ENCODE peak calls at places on chromosome 5, in ten cellular contexts. Q is NCI-H1417; K is stimulated activated naive CD8-positive, alpha-beta T cell treated with anti-CD3 and anti-CD28 coated beads, Interleukin-15, Interleukin-2, amounts not matched to agents 100 U/mL and 50 U/mL, for 24 hours; I is SW480; P is central memory CD8-positive, alpha-beta T cell; H is small intestine; J is H7; G is omental fat pad; L is fibroblast of lung; T is erythroblast. M is an unnamed sample.

GRCh38 chr5:95727764-95728191 is 3.4 kb upstream of the RHOBTB3 start:
- DNase-seq in Q (peak; percentile 82), K (no peak), I (peak; percentile 56), P (no peak), H (peak; percentile 58), J (no peak), G (no peak), L (peak; percentile 42), T (peak; percentile 13), M (no peak)

GRCh38 chr5:32505718-32506117 is 61.2 kb upstream of the ZFR start:
- DNase-seq in Q (no peak), K (no peak), I (no peak), P (no peak), H (no peak), J (no peak), G (no peak), L (peak; percentile 88), T (no peak), M (peak; percentile 14)

GRCh38 chr5:175444060-175444904 is at the start of gene DRD1:
- DNase-seq in Q (peak; percentile 31), K (peak; percentile 76), I (peak; percentile 13), P (peak; percentile 27), H (peak; percentile 21), J (peak; percentile 93), G (no peak), L (peak; percentile 46), T (peak; percentile 40), M (peak; percentile 25)

GRCh38 chr5:139822553-139823425 is 27.2 kb downstream of the PSD2 start:
- DNase-seq in Q (no peak), K (no peak), I (no peak), P (no peak), H (no peak), J (peak; percentile 66), G (no peak), L (no peak), T (no peak), M (no peak)

GRCh38 chr5:88551724-88552345 is 283.2 kb upstream of the TMEM161B start:
- DNase-seq in Q (no peak), K (no peak), I (no peak), P (no peak), H (no peak), J (no peak), G (no peak), L (no peak), T (no peak), M (no peak)

GRCh38 chr5:131163315-131164119 is 1.5 kb downstream of the HINT1 start:
- DNase-seq in Q (no peak), K (no peak), I (peak; percentile 36), P (no peak), H (peak; percentile 51), J (no peak), G (no peak), L (peak; percentile 48), T (peak; percentile 71), M (peak; percentile 63)

GRCh38 chr5:178590141-178590923 is at the start of gene COL23A1:
- DNase-seq in Q (no peak), K (peak; percentile 44), I (no peak), P (no peak), H (no peak), J (peak; percentile 92), G (no peak), L (peak; percentile 58), T (peak; percentile 44), M (peak; percentile 10)

GRCh38 chr5:9544502-9545300 is 1.2 kb downstream of the SEMA5A start:
- DNase-seq in Q (peak; percentile 89), K (peak; percentile 61), I (peak; percentile 63), P (no peak), H (peak; percentile 86), J (peak; percentile 86), G (peak; percentile 68), L (peak; percentile 85), T (peak; percentile 27), M (peak; percentile 89)

GRCh38 chr5:95113489-95113888 is 171.4 kb downstream of the MCTP1 start:
- DNase-seq in Q (no peak), K (no peak), I (peak; percentile 60), P (no peak), H (no peak), J (no peak), G (no peak), L (peak; percentile 12), T (no peak), M (peak; percentile 43)

GRCh38 chr5:73154607-73155006 is 18.4 kb upstream of the TMEM174 start:
- DNase-seq in Q (no peak), K (no peak), I (no peak), P (no peak), H (no peak), J (no peak), G (no peak), L (no peak), T (no peak), M (no peak)

GRCh38 chr5:77867914-77868313 is 91.8 kb upstream of the TBCA start:
- DNase-seq in Q (peak; percentile 34), K (no peak), I (no peak), P (no peak), H (no peak), J (no peak), G (no peak), L (no peak), T (no peak), M (peak; percentile 34)

GRCh38 chr5:59893061-59893435 is 478 bp downstream of the PDE4D start:
- DNase-seq in Q (no peak), K (no peak), I (no peak), P (no peak), H (no peak), J (peak; percentile 63), G (no peak), L (no peak), T (no peak), M (no peak)

GRCh38 chr5:178338126-178338749 is 105.6 kb upstream of the PHYKPL start:
- DNase-seq in Q (no peak), K (no peak), I (no peak), P (no peak), H (peak; percentile 21), J (no peak), G (no peak), L (no peak), T (no peak), M (no peak)

GRCh38 chr5:143488372-143488771 is 84.9 kb upstream of the NR3C1 start:
- DNase-seq in Q (no peak), K (no peak), I (no peak), P (no peak), H (no peak), J (no peak), G (no peak), L (no peak), T (no peak), M (no peak)

GRCh38 chr5:33212900-33213299 is 227.9 kb upstream of the TARS1 start:
- DNase-seq in Q (no peak), K (no peak), I (no peak), P (no peak), H (no peak), J (no peak), G (no peak), L (no peak), T (peak; percentile 50), M (no peak)

GRCh38 chr5:134103397-134103796 is 11.1 kb upstream of the TCF7 start:
- DNase-seq in Q (no peak), K (peak; percentile 45), I (no peak), P (no peak), H (no peak), J (no peak), G (no peak), L (no peak), T (no peak), M (no peak)

GRCh38 chr5:72290356-72291133 is 29.5 kb downstream of the MRPS27 start:
- DNase-seq in Q (peak; percentile 5), K (no peak), I (no peak), P (no peak), H (no peak), J (no peak), G (no peak), L (peak; percentile 30), T (no peak), M (no peak)

GRCh38 chr5:133595465-133595864 is 16.9 kb downstream of the FSTL4 start:
- DNase-seq in Q (no peak), K (no peak), I (no peak), P (no peak), H (no peak), J (no peak), G (no peak), L (no peak), T (no peak), M (no peak)

GRCh38 chr5:140553657-140554056 is 3.6 kb downstream of the SRA1 start:
- DNase-seq in Q (no peak), K (no peak), I (no peak), P (no peak), H (no peak), J (no peak), G (no peak), L (no peak), T (no peak), M (peak; percentile 59)

GRCh38 chr5:145260670-145261069 is 574.5 kb downstream of the PRELID2 start:
- DNase-seq in Q (no peak), K (no peak), I (no peak), P (no peak), H (no peak), J (no peak), G (no peak), L (no peak), T (no peak), M (no peak)

GRCh38 chr5:8843766-8844165 is 702.1 kb downstream of the SEMA5A start:
- DNase-seq in Q (peak; percentile 96), K (no peak), I (no peak), P (no peak), H (peak; percentile 5), J (no peak), G (no peak), L (peak; percentile 89), T (no peak), M (peak; percentile 67)

GRCh38 chr5:179914032-179914755 is 6.5 kb upstream of the TBC1D9B start:
- DNase-seq in Q (no peak), K (no peak), I (peak; percentile 90), P (no peak), H (peak; percentile 61), J (no peak), G (no peak), L (peak; percentile 28), T (no peak), M (peak; percentile 52)

GRCh38 chr5:104793031-104793430 is 1230.4 kb upstream of the NUDT12 start:
- DNase-seq in Q (no peak), K (no peak), I (no peak), P (no peak), H (no peak), J (no peak), G (no peak), L (peak; percentile 58), T (no peak), M (peak; percentile 30)

GRCh38 chr5:100691545-100691944 is 156.4 kb downstream of the FAM174A start:
- DNase-seq in Q (no peak), K (no peak), I (no peak), P (no peak), H (no peak), J (no peak), G (no peak), L (peak; percentile 55), T (no peak), M (peak; percentile 85)

GRCh38 chr5:173412151-173412550 is 83.9 kb upstream of the STC2 start:
- DNase-seq in Q (no peak), K (no peak), I (no peak), P (no peak), H (no peak), J (no peak), G (no peak), L (no peak), T (no peak), M (no peak)

GRCh38 chr5:1934056-1934394 is 51.3 kb upstream of the IRX4 start:
- DNase-seq in Q (no peak), K (no peak), I (no peak), P (no peak), H (no peak), J (peak; percentile 47), G (no peak), L (no peak), T (no peak), M (no peak)

GRCh38 chr5:74786851-74787250 is 19.8 kb downstream of the NSA2 start:
- DNase-seq in Q (no peak), K (no peak), I (no peak), P (no peak), H (peak; percentile 10), J (no peak), G (no peak), L (no peak), T (no peak), M (no peak)

GRCh38 chr5:127838661-127839060 is 135.5 kb downstream of the CCDC192 start:
- DNase-seq in Q (no peak), K (no peak), I (no peak), P (no peak), H (no peak), J (peak; percentile 6), G (no peak), L (peak; percentile 31), T (no peak), M (peak; percentile 47)